ENCODE peak calls at places on chromosomes 2 and 18, in nine cellular contexts. W is AG08396; Q is PC-3; N is EH; K is midbrain; F is effector CD8-positive, alpha-beta T cell; T is IMR-90; H is hypothalamus; I is stromal cell of bone marrow. B is an unnamed sample.

GRCh38 chr18:70046207-70046606 is 98.5 kb upstream of the CD226 start:
- DNase-seq in W (no peak), Q (no peak), N (peak; percentile 46), K (no peak), F (no peak), T (no peak), H (no peak), I (peak; percentile 68), B (peak; percentile 39)

GRCh38 chr2:225824748-225825449 is 425.4 kb downstream of the NYAP2 start:
- DNase-seq in W (no peak), Q (no peak), N (no peak), K (no peak), F (no peak), T (no peak), H (no peak), I (no peak), B (no peak)

GRCh38 chr2:151907286-151907932 is 79.2 kb upstream of the ARL5A start:
- DNase-seq in W (no peak), Q (no peak), N (no peak), K (no peak), F (no peak), T (no peak), H (no peak), I (no peak), B (no peak)

GRCh38 chr2:191696001-191696400 is 18.1 kb downstream of the NABP1 start:
- DNase-seq in W (peak; percentile 56), Q (peak; percentile 54), N (peak; percentile 94), K (no peak), F (no peak), T (peak; percentile 97), H (no peak), I (peak; percentile 96), B (peak; percentile 89)

GRCh38 chr2:239951117-239951734 is 73.9 kb downstream of the NDUFA10 start:
- DNase-seq in W (no peak), Q (no peak), N (no peak), K (no peak), F (no peak), T (no peak), H (no peak), I (no peak), B (no peak)

GRCh38 chr2:179711375-179711774 is 150.0 kb downstream of the ZNF385B start:
- DNase-seq in W (no peak), Q (peak; percentile 29), N (peak; percentile 54), K (no peak), F (no peak), T (no peak), H (no peak), I (no peak), B (no peak)

GRCh38 chr2:223008162-223008561 is 43.8 kb upstream of the KCNE4 start:
- DNase-seq in W (peak; percentile 36), Q (no peak), N (peak; percentile 85), K (no peak), F (no peak), T (peak; percentile 77), H (no peak), I (no peak), B (no peak)

GRCh38 chr2:196252408-196253114 is 81.2 kb upstream of the STK17B start:
- DNase-seq in W (no peak), Q (no peak), N (peak; percentile 73), K (no peak), F (no peak), T (peak; percentile 54), H (no peak), I (no peak), B (no peak)

GRCh38 chr2:219722276-219722883 is 95.0 kb downstream of the SLC4A3 start:
- DNase-seq in W (no peak), Q (peak; percentile 30), N (peak; percentile 51), K (no peak), F (no peak), T (no peak), H (no peak), I (no peak), B (no peak)

GRCh38 chr2:220147186-220147585 is 519.8 kb downstream of the SLC4A3 start:
- DNase-seq in W (peak; percentile 31), Q (no peak), N (peak; percentile 84), K (no peak), F (no peak), T (peak; percentile 33), H (no peak), I (peak; percentile 28), B (peak; percentile 32)

GRCh38 chr2:226760412-226761194 is 39.0 kb downstream of the IRS1 start:
- DNase-seq in W (peak; percentile 67), Q (peak; percentile 65), N (peak; percentile 88), K (no peak), F (no peak), T (peak; percentile 94), H (no peak), I (no peak), B (peak; percentile 54)

GRCh38 chr18:23650963-23651927 is 11.5 kb downstream of the ANKRD29 start:
- DNase-seq in W (peak; percentile 52), Q (peak; percentile 77), N (peak; percentile 84), K (no peak), F (no peak), T (peak; percentile 77), H (no peak), I (peak; percentile 86), B (peak; percentile 81)

GRCh38 chr2:239156516-239157265 is 244.1 kb downstream of the HDAC4 start:
- DNase-seq in W (no peak), Q (no peak), N (no peak), K (no peak), F (no peak), T (no peak), H (no peak), I (no peak), B (no peak)

GRCh38 chr2:240569998-240570530 is 1.8 kb downstream of the RNPEPL1 start:
- DNase-seq in W (no peak), Q (no peak), N (no peak), K (no peak), F (no peak), T (no peak), H (no peak), I (no peak), B (no peak)

GRCh38 chr2:97951155-97951670 is 44.5 kb downstream of the TMEM131 start:
- DNase-seq in W (no peak), Q (peak; percentile 10), N (peak; percentile 22), K (no peak), F (no peak), T (peak; percentile 9), H (no peak), I (no peak), B (no peak)

GRCh38 chr18:13563390-13563805 is 163.0 kb downstream of the FAM210A start:
- DNase-seq in W (no peak), Q (no peak), N (no peak), K (peak; percentile 78), F (no peak), T (no peak), H (no peak), I (no peak), B (no peak)

GRCh38 chr2:241701155-241701404 is 759 bp upstream of the ING5 start:
- DNase-seq in W (no peak), Q (no peak), N (no peak), K (no peak), F (no peak), T (peak; percentile 73), H (no peak), I (no peak), B (peak; percentile 51)

GRCh38 chr2:233492078-233492477 is 74.5 kb downstream of the USP40 start:
- DNase-seq in W (no peak), Q (no peak), N (no peak), K (no peak), F (no peak), T (no peak), H (no peak), I (no peak), B (no peak)

GRCh38 chr18:75407468-75408437 is 19.8 kb downstream of the SMIM21 start:
- DNase-seq in W (no peak), Q (no peak), N (peak; percentile 50), K (no peak), F (no peak), T (peak; percentile 38), H (no peak), I (peak; percentile 41), B (peak; percentile 10)

GRCh38 chr2:602571-603366 is 74.4 kb downstream of the TMEM18 start:
- DNase-seq in W (no peak), Q (peak; percentile 89), N (no peak), K (no peak), F (no peak), T (no peak), H (no peak), I (no peak), B (no peak)

GRCh38 chr2:18238231-18238630 is 322.2 kb downstream of the RDH14 start:
- DNase-seq in W (no peak), Q (no peak), N (no peak), K (no peak), F (no peak), T (no peak), H (no peak), I (no peak), B (no peak)

GRCh38 chr2:222861411-222862067 is 703 bp downstream of the ACSL3 start:
- DNase-seq in W (no peak), Q (no peak), N (peak; percentile 50), K (no peak), F (peak; percentile 22), T (no peak), H (no peak), I (no peak), B (no peak)

GRCh38 chr2:101307950-101308431 is 510 bp downstream of the RNF149 start:
- DNase-seq in W (no peak), Q (peak; percentile 12), N (peak; percentile 16), K (no peak), F (no peak), T (no peak), H (no peak), I (no peak), B (no peak)

GRCh38 chr2:45992021-45992745 is 305.0 kb upstream of the EPAS1 start:
- DNase-seq in W (peak; percentile 81), Q (peak; percentile 96), N (peak; percentile 94), K (no peak), F (no peak), T (peak; percentile 66), H (no peak), I (peak; percentile 72), B (peak; percentile 92)

GRCh38 chr2:75324141-75324540 is 124.8 kb upstream of the TACR1 start:
- DNase-seq in W (no peak), Q (no peak), N (peak; percentile 46), K (no peak), F (no peak), T (peak; percentile 8), H (no peak), I (no peak), B (no peak)

GRCh38 chr2:192245329-192245728 is 50.6 kb upstream of the TMEFF2 start:
- DNase-seq in W (no peak), Q (no peak), N (no peak), K (no peak), F (no peak), T (no peak), H (no peak), I (peak; percentile 65), B (no peak)

GRCh38 chr18:10579079-10579867 is 53.4 kb downstream of the NAPG start:
- DNase-seq in W (peak; percentile 80), Q (peak; percentile 80), N (peak; percentile 88), K (no peak), F (no peak), T (peak; percentile 75), H (no peak), I (peak; percentile 28), B (peak; percentile 20)

GRCh38 chr2:151989378-151989777 is 109.5 kb downstream of the CACNB4 start:
- DNase-seq in W (no peak), Q (no peak), N (no peak), K (no peak), F (no peak), T (no peak), H (no peak), I (no peak), B (no peak)

GRCh38 chr2:10554961-10555809 is 107.1 kb upstream of the ODC1 start:
- DNase-seq in W (no peak), Q (no peak), N (peak; percentile 9), K (no peak), F (no peak), T (no peak), H (no peak), I (no peak), B (no peak)

GRCh38 chr18:3048121-3048520 is 35.2 kb upstream of the LPIN2 start:
- DNase-seq in W (no peak), Q (no peak), N (no peak), K (no peak), F (no peak), T (no peak), H (no peak), I (no peak), B (no peak)

B was measured in GM04504.